ENCODE peak calls at places on chromosomes 1 and 21, in four cellular contexts. C, V, Z and W are unnamed samples.

GRCh38 chr1:96632045-96632664 is 89.4 kb upstream of the PTBP2 start:
- DNase-seq in Z (no peak), C (peak), V (no peak), W (no peak)

GRCh38 chr21:45041351-45041805 is 33.0 kb upstream of the ADARB1 start:
- DNase-seq in Z (no peak), V (no peak), C (no peak), W (no peak)

GRCh38 chr1:47785561-47786271 is 211.5 kb downstream of the TRABD2B start:
- DNase-seq in Z (peak), C (peak), V (no peak), W (no peak)

GRCh38 chr1:198959032-198959431 is 320.2 kb downstream of the PTPRC start:
- DNase-seq in Z (no peak), V (no peak), C (no peak), W (no peak)

GRCh38 chr1:2194898-2195673 is 514 bp upstream of the FAAP20 start:
- DNase-seq in V (peak), Z (peak), C (peak), W (peak)

GRCh38 chr1:185360714-185361113 is 43.7 kb upstream of the IVNS1ABP start:
- DNase-seq in V (no peak), C (no peak), Z (no peak), W (no peak)

GRCh38 chr1:186950547-186950946 is 121.8 kb downstream of the PLA2G4A start:
- DNase-seq in V (no peak), Z (no peak), C (no peak), W (no peak)

GRCh38 chr1:217133958-217134856 is 411.0 kb upstream of the ESRRG start:
- DNase-seq in V (no peak), Z (no peak), C (no peak), W (no peak)

GRCh38 chr1:8665824-8666223 is 151.6 kb downstream of the RERE start:
- DNase-seq in C (no peak), V (no peak), Z (no peak), W (no peak)

GRCh38 chr1:119286587-119287181 is 81.9 kb upstream of the HAO2 start:
- DNase-seq in V (no peak), Z (no peak), C (peak), W (peak)

GRCh38 chr1:164456272-164456671 is 102.7 kb upstream of the PBX1 start:
- DNase-seq in Z (no peak), V (no peak), C (no peak), W (no peak)

GRCh38 chr21:34017127-34017961 is 56.0 kb upstream of the MRPS6 start:
- DNase-seq in Z (no peak), V (peak), C (peak), W (no peak)

GRCh38 chr1:246165826-246166709 is 341.0 kb downstream of the SMYD3 start:
- DNase-seq in C (peak), Z (no peak), V (no peak), W (no peak)

GRCh38 chr1:85612704-85613361 is 32.3 kb downstream of the CCN1 start:
- DNase-seq in Z (no peak), V (no peak), C (peak), W (no peak)

GRCh38 chr1:18881642-18882431 is 20.5 kb downstream of the ALDH4A1 start:
- DNase-seq in Z (no peak), V (no peak), C (no peak), W (no peak)

GRCh38 chr1:22602060-22602740 is 34.2 kb upstream of the C1QA start:
- DNase-seq in C (no peak), Z (no peak), V (no peak), W (no peak)

GRCh38 chr1:86508583-86508969 is 38.3 kb upstream of the CLCA4 start:
- DNase-seq in C (no peak), V (no peak), Z (no peak), W (no peak)

GRCh38 chr1:162151900-162152829 is 82.7 kb downstream of the NOS1AP start:
- DNase-seq in C (peak), Z (no peak), V (no peak), W (no peak)

GRCh38 chr1:183493540-183494245 is 21.4 kb downstream of the SMG7 start:
- DNase-seq in C (no peak), V (no peak), Z (no peak), W (no peak)

GRCh38 chr1:240831191-240831631 is 219.3 kb upstream of the GREM2 start:
- DNase-seq in V (no peak), C (no peak), Z (no peak), W (no peak)

GRCh38 chr1:113057006-113057405 is 16.0 kb upstream of the LRIG2 start:
- DNase-seq in C (no peak), V (no peak), Z (no peak), W (no peak)

GRCh38 chr1:14880456-14881316 is 272.9 kb upstream of the TMEM51 start:
- DNase-seq in V (no peak), C (no peak), Z (no peak), W (no peak)

GRCh38 chr1:36539526-36539925 is 56.8 kb upstream of the CSF3R start:
- DNase-seq in Z (no peak), V (no peak), C (no peak), W (no peak)

GRCh38 chr21:44427241-44428120 is 27.8 kb upstream of the LRRC3 start:
- DNase-seq in V (no peak), C (no peak), Z (no peak), W (no peak)

GRCh38 chr21:36647279-36648093 is 51.4 kb upstream of the SIM2 start:
- DNase-seq in V (no peak), Z (no peak), C (peak), W (no peak)

GRCh38 chr1:44733365-44733764 is 2.4 kb upstream of the RNU5D-1 start:
- DNase-seq in Z (no peak), V (no peak), C (no peak), W (no peak)

GRCh38 chr1:189970331-189971230 is 507.1 kb downstream of the BRINP3 start:
- DNase-seq in C (no peak), Z (no peak), V (no peak), W (peak)

GRCh38 chr1:152111515-152111968 is 3.7 kb downstream of the TCHH start:
- DNase-seq in Z (no peak), V (no peak), C (no peak), W (peak)

GRCh38 chr21:31346256-31346821 is 2.3 kb upstream of the TIAM1 start:
- DNase-seq in Z (no peak), C (no peak), V (no peak), W (no peak)

GRCh38 chr1:70768211-70768610 is 279.4 kb downstream of the PTGER3 start:
- DNase-seq in C (no peak), Z (no peak), V (no peak), W (no peak)

GRCh38 chr1:228554107-228554506 is 66.9 kb downstream of the RNF187 start:
- DNase-seq in V (no peak), Z (no peak), C (no peak), W (no peak)

GRCh38 chr1:202010042-202011015 is at the start of gene ELF3:
- DNase-seq in Z (peak), V (peak), C (peak), W (peak)

GRCh38 chr1:26288311-26288941 is 8.5 kb downstream of the SH3BGRL3 start:
- DNase-seq in V (no peak), C (no peak), Z (no peak), W (no peak)

GRCh38 chr1:229121845-229122436 is 149.0 kb upstream of the RAB4A start:
- DNase-seq in V (no peak), Z (no peak), C (no peak), W (no peak)

GRCh38 chr1:50699795-50700194 is 260.3 kb downstream of the FAF1 start:
- DNase-seq in Z (no peak), C (no peak), V (no peak), W (no peak)

GRCh38 chr1:31297273-31298247 is 728 bp downstream of the ZCCHC17 start:
- DNase-seq in Z (no peak), C (peak), V (no peak), W (no peak)

GRCh38 chr1:154325583-154326545 is 539 bp downstream of the ATP8B2 start:
- DNase-seq in Z (no peak), C (peak), V (no peak), W (peak)

GRCh38 chr21:34995979-34996303 is 53.2 kb downstream of the RUNX1 start:
- DNase-seq in Z (no peak), C (no peak), V (no peak), W (no peak)

DNA sequence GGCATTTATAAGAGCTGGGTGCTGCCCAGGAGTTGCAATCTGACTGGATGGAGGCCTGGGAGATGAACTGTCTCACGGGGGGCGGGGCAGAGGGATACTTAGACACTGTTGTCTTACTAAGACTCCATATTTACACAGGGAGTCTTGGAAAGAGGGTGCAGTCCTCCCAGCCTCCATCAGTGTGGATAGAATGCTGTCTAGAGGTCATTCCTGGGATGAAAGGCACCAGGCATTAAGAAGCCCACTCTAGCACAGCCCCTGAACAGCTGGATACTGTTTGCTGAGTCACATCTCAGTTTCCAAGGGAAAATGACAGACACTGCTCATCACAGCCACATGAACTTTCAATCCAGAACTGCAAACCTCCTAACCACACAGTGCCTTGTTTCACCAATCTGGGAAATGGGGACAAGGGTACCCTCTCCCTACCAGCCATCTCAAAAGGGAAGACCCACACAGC is 43.3 kb downstream of the SSBP3 start:
- DNase-seq in Z (no peak), C (no peak), V (no peak), W (no peak)
- TF ChIP-seq ZNF274 in Z (no peak), C (no peak), V (no peak), W (no peak)

GRCh38 chr1:207336559-207337467 is 15.3 kb downstream of the CD55 start:
- DNase-seq in V (peak), Z (no peak), C (peak), W (no peak)
- TF ChIP-seq SUZ12 in V (no peak), Z (no peak), C (no peak), W (no peak)

GRCh38 chr1:29639156-29639736 is 402.9 kb downstream of the PTPRU start:
- DNase-seq in Z (no peak), V (no peak), C (no peak), W (no peak)
- TF ChIP-seq ZNF274 in Z (no peak), V (no peak), C (no peak), W (no peak)

DNA sequence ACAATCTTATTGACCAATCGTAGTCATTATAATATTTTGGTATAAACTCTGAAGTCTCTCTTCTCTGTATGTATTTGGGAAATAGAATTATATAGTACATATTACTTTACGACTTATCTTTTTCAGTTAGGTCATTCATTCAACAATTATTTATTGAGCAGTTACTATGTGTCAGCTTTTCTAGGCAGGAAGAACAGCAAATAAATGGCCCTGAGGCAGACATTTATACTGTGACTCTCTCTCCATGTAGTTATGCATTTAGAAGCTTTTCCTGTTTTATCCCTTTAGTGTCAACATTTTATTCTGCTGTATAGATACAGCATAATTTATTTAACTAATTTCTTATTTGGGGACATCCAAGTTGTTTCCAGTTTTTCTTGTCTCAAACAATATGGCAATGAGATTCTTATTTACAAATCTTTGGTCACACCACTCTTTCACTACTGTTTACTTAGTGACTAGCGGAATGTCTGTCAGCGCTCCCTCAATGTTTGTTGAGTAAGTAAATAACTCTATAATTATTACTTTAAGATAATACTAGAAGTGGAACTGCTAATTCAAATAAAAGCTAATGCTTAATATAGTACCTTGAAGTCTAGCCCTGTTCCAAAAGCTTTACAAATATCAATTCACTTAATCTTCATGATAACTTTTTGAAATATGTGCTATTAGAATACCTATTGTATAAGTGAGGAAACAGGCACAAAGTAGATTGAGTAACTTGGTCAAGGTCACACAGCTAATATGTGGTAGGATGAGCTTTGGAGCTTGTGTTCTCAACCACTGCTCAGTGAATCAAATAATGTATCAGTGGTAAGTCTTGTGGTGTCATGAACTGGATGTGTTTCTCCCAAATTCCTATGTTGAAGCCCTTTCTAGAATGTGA is 465.6 kb downstream of the SIPA1L2 start:
- DNase-seq in V (no peak), Z (no peak), C (peak), W (no peak)
- TF ChIP-seq SUZ12 in V (no peak), Z (no peak), C (no peak), W (no peak)

DNA sequence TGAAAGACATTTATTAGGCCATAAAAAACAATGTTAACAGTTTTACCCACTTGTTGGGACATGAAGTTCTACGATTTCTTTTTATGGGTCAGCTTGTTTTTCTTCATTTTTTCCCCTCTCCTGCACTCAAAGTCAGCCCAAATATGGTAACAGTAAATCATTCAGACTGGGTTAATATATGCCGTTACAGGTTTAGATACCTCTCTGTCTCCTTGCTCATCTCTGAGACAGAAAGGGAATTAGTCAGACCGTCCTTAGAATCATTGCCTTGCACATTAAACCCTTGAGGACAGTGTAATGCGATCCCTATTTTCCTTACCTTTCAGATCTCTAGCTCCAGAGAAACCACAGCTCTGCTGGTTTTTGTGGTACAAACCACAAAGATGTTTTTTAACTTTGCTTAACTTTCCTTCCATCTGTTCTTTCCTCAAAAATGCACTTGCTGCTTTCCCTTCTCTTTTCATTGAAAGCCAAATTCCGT is 613.3 kb downstream of the PLPP3 start:
- DNase-seq in C (no peak), V (no peak), Z (no peak), W (no peak)
- TF ChIP-seq ZNF274 in C (no peak), V (no peak), Z (no peak), W (no peak)